ENCODE peak calls at places on chromosome 1, in ten cellular contexts. C is upper lobe of right lung; Q is PC-9; V is cardiac muscle cell; N is mammary epithelial cell; D is Peyer's patch; E is fibroblast of lung; B is aorta; H is CD8-positive, alpha-beta T cell; X is ovary. M is an unnamed sample.

GRCh38 chr1:26132128-26132824 is 20.7 kb downstream of the PDIK1L start:
- DNase-seq in C (no peak), Q (peak; percentile 40), V (no peak), N (peak; percentile 19), D (no peak), E (no peak), B (no peak), H (peak; percentile 15), X (no peak), M (no peak)

GRCh38 chr1:145960468-145961108 is 2.8 kb upstream of the LIX1L start:
- DNase-seq in C (peak; percentile 88), Q (no peak), V (peak; percentile 91), N (peak; percentile 20), D (peak; percentile 86), E (peak; percentile 57), B (peak; percentile 89), H (peak; percentile 70), X (peak; percentile 91), M (peak; percentile 74)

GRCh38 chr1:47593001-47593568 is 155.2 kb downstream of the FOXD2 start:
- DNase-seq in C (no peak), Q (no peak), V (peak; percentile 47), N (no peak), D (no peak), E (no peak), B (no peak), H (peak; percentile 32), X (no peak), M (no peak)

GRCh38 chr1:164602142-164602429 is 43.1 kb downstream of the PBX1 start:
- DNase-seq in C (no peak), Q (peak; percentile 95), V (no peak), N (peak; percentile 85), D (peak; percentile 72), E (no peak), B (no peak), H (no peak), X (no peak), M (no peak)

GRCh38 chr1:159790237-159790917 is 9.6 kb downstream of the DUSP23 start:
- DNase-seq in C (no peak), Q (no peak), V (peak; percentile 59), N (no peak), D (no peak), E (peak; percentile 27), B (no peak), H (no peak), X (no peak), M (no peak)

GRCh38 chr1:226365166-226365565 is 42.7 kb downstream of the PARP1 start:
- DNase-seq in C (no peak), Q (no peak), V (no peak), N (no peak), D (no peak), E (no peak), B (no peak), H (no peak), X (no peak), M (no peak)

GRCh38 chr1:225919906-225920305 is 4.1 kb downstream of the PYCR2 start:
- DNase-seq in C (peak; percentile 79), Q (no peak), V (no peak), N (peak; percentile 83), D (peak; percentile 65), E (peak; percentile 86), B (peak; percentile 92), H (no peak), X (peak; percentile 54), M (no peak)

GRCh38 chr1:31752258-31752657 is 11.9 kb downstream of the ADGRB2 start:
- DNase-seq in C (no peak), Q (no peak), V (peak; percentile 50), N (no peak), D (no peak), E (no peak), B (no peak), H (no peak), X (no peak), M (no peak)

GRCh38 chr1:110565565-110565964 is 40.6 kb downstream of the KCNA2 start:
- DNase-seq in C (no peak), Q (no peak), V (no peak), N (no peak), D (no peak), E (no peak), B (no peak), H (no peak), X (no peak), M (no peak)

GRCh38 chr1:95233737-95234493 is at the start of gene RWDD3:
- DNase-seq in C (peak; percentile 98), Q (peak; percentile 79), V (peak; percentile 94), N (peak; percentile 89), D (peak; percentile 97), E (peak; percentile 88), B (peak; percentile 96), H (peak; percentile 96), X (peak; percentile 92), M (peak; percentile 54)

GRCh38 chr1:193189442-193190095 is 3.2 kb upstream of the B3GALT2 start:
- DNase-seq in C (no peak), Q (no peak), V (no peak), N (no peak), D (no peak), E (no peak), B (no peak), H (no peak), X (no peak), M (no peak)

GRCh38 chr1:193185206-193185605 is 1.2 kb downstream of the B3GALT2 start:
- DNase-seq in C (no peak), Q (no peak), V (no peak), N (no peak), D (no peak), E (no peak), B (no peak), H (no peak), X (no peak), M (no peak)

GRCh38 chr1:193184776-193185175 is 1.6 kb downstream of the B3GALT2 start:
- DNase-seq in C (no peak), Q (no peak), V (no peak), N (no peak), D (no peak), E (no peak), B (no peak), H (no peak), X (no peak), M (no peak)

GRCh38 chr1:193185861-193186714 is at the start of gene B3GALT2:
- DNase-seq in C (no peak), Q (no peak), V (peak; percentile 30), N (peak; percentile 43), D (peak; percentile 63), E (peak; percentile 65), B (no peak), H (no peak), X (peak; percentile 35), M (no peak)

GRCh38 chr1:193187114-193187513 is 701 bp upstream of the B3GALT2 start:
- DNase-seq in C (no peak), Q (no peak), V (no peak), N (no peak), D (no peak), E (peak; percentile 15), B (no peak), H (no peak), X (no peak), M (no peak)
- H3K27ac ChIP-seq in C (peak overlapping the region; percentile 44), Q (no peak overlapping the region), V (no peak overlapping the region), N (no peak overlapping the region), D (peak overlapping the region; percentile 1), E (no peak overlapping the region), B (no peak overlapping the region), H (no peak overlapping the region), X (peak overlapping the region; percentile 34), M (no peak overlapping the region)

GRCh38 chr1:20448626-20449215 is 37.3 kb downstream of the CAMK2N1 start:
- DNase-seq in C (peak; percentile 27), Q (no peak), V (no peak), N (no peak), D (no peak), E (no peak), B (peak; percentile 3), H (no peak), X (no peak), M (no peak)
- H3K4me1 ChIP-seq in C (no peaks in the 10 kb centered on the region), Q (no peaks in the 10 kb centered on the region), V (no peaks in the 10 kb centered on the region), N (peaks cover 8% of the 10 kb centered on the region), D (no peaks in the 10 kb centered on the region), E (peaks cover 3% of the 10 kb centered on the region), B (no peaks in the 10 kb centered on the region), H (no peaks in the 10 kb centered on the region), X (no peaks in the 10 kb centered on the region), M (no peaks in the 10 kb centered on the region)

GRCh38 chr1:180236698-180237509 is 6.8 kb downstream of the LHX4 start:
- DNase-seq in C (no peak), Q (no peak), V (no peak), N (no peak), D (no peak), E (no peak), B (no peak), H (no peak), X (no peak), M (no peak)
- H3K27me3 ChIP-seq in C (peaks cover 98% of the 10 kb centered on the region), Q (no peaks in the 10 kb centered on the region), V (peaks cover 100% of the 10 kb centered on the region), N (peaks cover 69% of the 10 kb centered on the region), D (peaks cover 64% of the 10 kb centered on the region), E (peaks cover 83% of the 10 kb centered on the region), B (no peaks in the 10 kb centered on the region), H (peaks cover 58% of the 10 kb centered on the region), X (peaks cover 5% of the 10 kb centered on the region), M (peaks cover 56% of the 10 kb centered on the region)

DNA sequence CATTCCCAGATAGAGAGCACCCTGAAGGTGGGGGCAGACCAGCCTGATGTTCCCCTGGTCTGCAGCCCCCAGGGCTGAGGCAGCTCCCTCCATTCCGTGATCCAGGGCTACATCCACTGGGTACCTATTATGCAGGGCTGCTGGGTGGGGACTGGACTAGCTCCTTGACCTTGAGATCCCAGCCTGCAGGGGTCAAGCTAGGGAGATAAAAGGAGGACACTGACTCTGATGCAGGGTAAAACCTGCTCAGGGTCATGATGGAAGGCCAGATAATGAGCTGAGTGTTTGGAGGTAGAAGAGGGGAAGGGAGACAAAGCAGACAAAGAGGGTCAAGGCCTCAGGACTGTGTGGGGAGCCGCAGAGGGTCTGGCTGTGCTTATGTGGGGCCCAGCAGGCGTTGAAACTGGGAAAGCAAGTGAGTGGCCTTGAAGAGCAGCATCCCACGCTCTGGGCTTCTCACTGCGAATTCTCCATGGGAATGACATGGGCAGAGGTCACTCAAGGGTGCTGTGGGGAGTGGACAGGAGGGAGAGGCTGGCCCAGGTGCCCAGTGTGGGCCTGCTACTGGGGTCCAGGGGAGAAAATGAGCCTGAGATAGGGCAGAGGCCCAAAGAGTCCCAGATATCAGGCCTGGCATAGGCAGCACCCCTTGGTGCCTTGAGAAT is 9.7 kb downstream of the FOXO6 start:
- DNase-seq in C (no peak), Q (no peak), V (peak; percentile 36), N (no peak), D (no peak), E (no peak), B (no peak), H (no peak), X (peak; percentile 68), M (no peak)
- H3K27ac ChIP-seq in C (no peak overlapping the region), Q (no peak overlapping the region), V (peak overlapping the region; percentile 54), N (no peak overlapping the region), D (no peak overlapping the region), E (no peak overlapping the region), B (no peak overlapping the region), H (no peak overlapping the region), X (peak overlapping the region; percentile 60), M (no peak overlapping the region)